ENCODE peak calls at places on chromosomes 1 and 21, in four cellular contexts. Y, K, I and B are unnamed samples.
A peak's percentile ranks its signal among the peaks of the same experiment; 100 is the strongest.

GRCh38 chr1:228379165-228379460 is 27.5 kb downstream of the TRIM11 start:
- DNase-seq in I (no peak), K (no peak), Y (no peak), B (no peak)

GRCh38 chr1:71014110-71014509 is 33.5 kb downstream of the PTGER3 start:
- DNase-seq in K (no peak), Y (no peak), I (no peak), B (no peak)

GRCh38 chr1:170790651-170791071 is 126.7 kb downstream of the PRRX1 start:
- DNase-seq in K (no peak), Y (no peak), I (no peak), B (no peak)

GRCh38 chr21:30083120-30083945 is 83.3 kb downstream of the CLDN17 start:
- DNase-seq in K (no peak), Y (no peak), I (no peak), B (no peak)

GRCh38 chr1:75085931-75086330 is 48.3 kb upstream of the LHX8 start:
- DNase-seq in I (no peak), K (no peak), Y (no peak), B (no peak)

GRCh38 chr1:31771891-31772668 is 7.9 kb upstream of the ADGRB2 start:
- DNase-seq in Y (no peak), K (no peak), I (no peak), B (no peak)

GRCh38 chr1:9835758-9836631 is 12.2 kb upstream of the CLSTN1 start:
- DNase-seq in I (peak; percentile 42), K (no peak), Y (peak; percentile 31), B (no peak)

GRCh38 chr1:89259283-89259971 is 13.2 kb downstream of the GBP5 start:
- DNase-seq in I (no peak), K (no peak), Y (no peak), B (no peak)

GRCh38 chr1:88371396-88371795 is 312.7 kb upstream of the PKN2 start:
- DNase-seq in I (no peak), K (no peak), Y (no peak), B (no peak)

DNA sequence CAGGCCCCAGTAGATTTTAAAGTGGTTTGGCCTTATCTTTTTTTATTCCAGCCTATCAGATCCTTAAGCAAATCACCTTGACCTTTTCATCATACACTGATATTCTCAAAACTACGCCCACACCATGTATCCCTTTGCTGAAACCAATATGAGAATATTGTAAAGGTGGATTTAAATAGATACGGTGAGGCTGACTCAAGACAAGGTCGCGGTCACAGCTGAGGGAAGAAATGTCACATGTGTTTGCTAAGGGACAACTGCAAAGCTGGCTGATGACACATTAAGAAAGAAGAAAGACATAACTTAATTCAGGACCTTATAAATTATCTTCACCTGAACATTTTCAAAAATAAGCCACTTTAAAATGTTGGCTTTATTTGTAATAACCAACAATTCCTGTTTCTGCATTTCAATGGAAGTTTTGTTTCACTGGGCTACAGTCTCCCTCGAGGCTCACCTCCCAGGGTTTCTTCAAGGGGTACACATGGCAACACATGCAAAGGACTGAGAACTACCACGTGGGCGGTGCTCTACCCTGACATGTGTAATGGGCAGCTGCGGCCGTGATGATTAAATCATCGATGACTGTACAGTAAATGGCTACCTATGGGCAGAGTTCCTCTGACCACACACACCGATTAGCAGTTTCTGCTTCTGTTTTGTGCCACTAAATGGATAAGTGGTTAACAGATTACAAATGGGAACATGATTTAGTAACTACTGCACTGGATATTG is 189.4 kb downstream of the SIPA1L2 start:
- DNase-seq in K (no peak), Y (no peak), I (no peak), B (no peak)
- TF ChIP-seq ESRRA in K (no peak), Y (no peak), I (no peak), B (no peak)

GRCh38 chr1:54409156-54410142 is 3.3 kb upstream of the SSBP3 start:
- DNase-seq in Y (peak; percentile 75), I (no peak), K (peak; percentile 48), B (no peak)

GRCh38 chr1:54408701-54409066 is 2.5 kb upstream of the SSBP3 start:
- DNase-seq in I (no peak), Y (no peak), K (no peak), B (no peak)

GRCh38 chr1:54407201-54407956 is 1.2 kb upstream of the SSBP3 start:
- DNase-seq in K (peak; percentile 79), I (peak; percentile 86), Y (peak; percentile 81), B (peak; percentile 90)

GRCh38 chr1:54406339-54407181 is at the start of gene SSBP3:
- DNase-seq in K (peak; percentile 60), I (peak; percentile 79), Y (peak; percentile 97), B (peak; percentile 80)

DNA sequence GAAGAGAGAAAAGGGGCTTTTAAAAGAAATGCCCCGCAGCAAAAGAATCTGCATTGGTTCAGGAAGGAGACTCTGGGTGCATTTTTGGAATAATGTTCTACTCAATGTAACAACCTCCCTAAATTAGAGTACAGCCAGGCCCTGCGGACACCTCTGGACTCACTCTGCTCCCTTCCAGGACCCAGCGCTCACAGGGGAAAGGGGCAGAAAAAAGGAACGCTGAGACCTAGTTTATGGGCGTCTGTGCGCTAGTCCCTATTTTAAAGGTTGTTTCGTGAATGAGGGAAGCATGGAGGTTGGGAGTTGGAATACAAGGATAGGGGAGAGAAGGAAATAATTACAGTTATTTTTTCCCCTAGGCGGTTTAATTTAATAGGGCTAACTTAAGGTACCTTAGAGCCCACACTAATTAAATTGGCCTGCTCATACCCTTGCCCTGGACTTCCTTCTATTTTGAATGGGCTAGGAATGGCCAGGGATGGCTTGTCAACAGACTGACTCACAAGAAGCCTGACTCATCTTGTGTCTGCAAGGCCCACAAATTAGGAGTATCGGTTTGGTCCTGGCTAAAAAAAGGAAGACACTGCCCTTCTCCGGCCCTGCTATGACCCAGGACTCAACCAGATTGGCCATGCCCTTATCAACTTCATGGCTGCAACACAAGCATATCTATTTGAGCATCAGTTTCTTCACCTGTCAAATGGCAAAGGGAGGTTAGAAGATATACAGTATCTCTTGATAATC is 1.9 kb upstream of the SSBP3 start:
- DNase-seq in I (no peak), Y (peak; percentile 55), K (no peak), B (peak; percentile 67)
- TF ChIP-seq SMC3 in I (no peak), Y (no peak), K (no peak), B (no peak)

GRCh38 chr1:42975038-42975437 is 16.4 kb upstream of the SLC2A1 start:
- DNase-seq in I (no peak), K (no peak), Y (no peak), B (no peak)

GRCh38 chr1:42971848-42972291 is 13.2 kb upstream of the SLC2A1 start:
- DNase-seq in K (no peak), Y (no peak), I (no peak), B (no peak)

GRCh38 chr1:42973799-42974198 is 15.1 kb upstream of the SLC2A1 start:
- DNase-seq in I (no peak), Y (no peak), K (no peak), B (no peak)

GRCh38 chr1:42975561-42976225 is 17.0 kb upstream of the SLC2A1 start:
- DNase-seq in K (no peak), I (no peak), Y (no peak), B (no peak)

GRCh38 chr1:42973304-42973703 is 14.6 kb upstream of the SLC2A1 start:
- DNase-seq in Y (no peak), I (no peak), K (no peak), B (no peak)
- TF ChIP-seq ESRRA in Y (no peak), I (no peak), K (no peak), B (no peak)

DNA sequence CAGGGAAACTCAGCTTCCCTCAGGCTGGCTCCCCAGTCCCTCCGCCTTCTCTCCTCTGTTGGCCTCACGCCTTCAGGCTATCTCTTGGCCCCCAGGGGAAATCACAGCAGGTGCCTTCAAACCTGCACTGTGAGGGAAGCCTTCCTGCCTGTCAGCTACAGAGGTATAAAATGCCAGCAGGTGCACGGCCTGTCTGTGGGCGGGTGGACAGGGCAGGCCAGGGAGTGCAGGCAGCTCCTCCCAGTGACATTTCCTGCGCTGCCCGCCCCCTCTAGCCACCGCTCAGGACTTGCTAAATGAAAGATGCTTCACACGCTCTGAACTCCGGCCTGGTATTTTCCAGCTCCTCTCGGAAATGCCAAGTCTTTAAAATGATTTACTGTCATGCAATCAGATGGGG is 178.2 kb downstream of the GRIK3 start:
- DNase-seq in I (no peak), K (no peak), Y (no peak), B (no peak)
- TF ChIP-seq SMC3 in I (no peak), K (no peak), Y (no peak), B (no peak)

DNA sequence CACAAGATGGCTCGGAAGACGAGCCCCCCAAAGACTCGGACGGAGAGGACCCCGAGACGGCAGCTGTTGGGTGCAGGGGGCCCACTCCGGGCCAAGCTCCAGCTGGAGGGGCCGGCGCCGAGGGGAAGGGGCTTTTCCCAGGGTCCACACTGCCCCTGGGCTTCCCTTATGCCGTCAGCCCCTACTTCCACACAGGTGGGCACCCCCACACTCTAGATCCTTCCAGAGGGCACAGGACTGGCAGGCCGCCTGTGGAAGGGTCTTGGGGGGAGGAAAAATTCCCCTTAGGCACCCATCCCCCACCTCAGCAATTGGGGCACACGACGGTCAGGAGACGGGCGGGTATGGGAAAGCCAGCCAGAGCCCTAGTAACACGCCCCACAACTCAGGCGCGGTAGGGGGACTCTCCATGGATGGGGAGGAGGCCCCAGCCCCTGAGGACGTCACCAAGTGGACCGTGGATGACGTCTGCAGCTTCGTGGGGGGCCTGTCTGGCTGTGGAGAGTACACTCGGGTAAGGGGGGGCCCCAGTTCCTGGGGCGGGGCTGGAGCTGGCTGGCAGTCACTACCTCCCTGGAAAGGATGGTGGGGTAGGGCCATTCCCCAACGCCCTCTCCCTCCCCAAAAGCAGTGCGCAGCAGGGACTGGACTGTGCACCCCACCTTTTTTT is 16.1 kb downstream of the NOC2L start:
- DNase-seq in K (no peak), Y (peak; percentile 49), I (no peak), B (peak; percentile 58)
- TF ChIP-seq ESRRA in K (no peak), Y (no peak), I (no peak), B (no peak)

GRCh38 chr1:12059722-12060464 is 3.2 kb upstream of the TNFRSF8 start:
- DNase-seq in I (no peak), Y (no peak), K (no peak), B (no peak)
- TF ChIP-seq SMC3 in I (no peak), Y (no peak), K (no peak), B (no peak)

DNA sequence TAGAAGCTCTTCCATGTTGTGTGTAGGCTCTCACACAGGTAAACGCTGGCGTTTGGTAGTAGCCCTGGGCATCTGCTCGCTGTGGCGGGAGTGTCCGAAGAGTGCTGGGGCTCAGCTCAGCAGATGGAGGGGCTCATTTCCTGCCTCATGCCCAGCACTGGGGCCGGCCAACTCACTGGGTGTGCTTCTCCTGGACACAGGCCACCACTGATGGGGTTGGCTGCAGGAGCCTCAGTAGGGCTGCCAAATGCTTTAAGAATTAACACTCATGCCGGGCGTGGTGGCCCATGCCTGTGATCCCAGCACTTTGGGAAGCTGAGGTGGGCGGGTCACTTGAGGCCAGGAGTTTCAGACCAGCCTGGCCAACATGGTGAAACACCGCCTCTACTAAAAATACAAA is 20.9 kb downstream of the UQCRHL start:
- DNase-seq in Y (no peak), K (no peak), I (no peak), B (no peak)
- TF ChIP-seq ESRRA in Y (no peak), K (no peak), I (no peak), B (no peak)

DNA sequence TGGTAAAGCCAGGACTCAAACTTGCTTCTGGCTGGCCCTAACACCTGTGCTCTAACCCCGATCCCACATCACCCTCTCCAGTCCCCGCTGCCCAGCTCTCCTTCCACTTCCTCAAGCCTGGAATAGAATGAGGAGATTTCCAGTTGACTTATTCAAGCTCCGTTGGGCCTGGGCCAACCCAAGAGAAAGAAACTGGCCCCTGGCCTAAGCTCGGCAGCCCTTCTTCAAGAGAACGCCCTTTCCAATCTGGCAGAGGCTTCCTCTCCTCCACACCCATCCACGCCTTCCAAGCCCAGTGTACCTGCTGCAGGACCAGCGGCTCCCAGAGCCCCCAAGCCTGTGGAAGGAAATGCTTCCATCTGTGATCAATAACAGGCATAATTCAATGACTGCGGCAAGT is 51.9 kb downstream of the LRRN2 start:
- DNase-seq in K (no peak), I (no peak), Y (no peak), B (no peak)
- TF ChIP-seq SMC3 in K (no peak), I (no peak), Y (no peak), B (no peak)